ENCODE peak calls at places on chromosomes 3 and 15, in eight cellular contexts. V is H7, C is fibroblast of lung, E is astrocyte, O is AG09309, A is MM.1S, P is NT2/D1, B is PC-9. H is an unnamed sample.

GRCh38 chr3:69031635-69032034 is 18.2 kb upstream of the EOGT start:
- DNase-seq in C (no peak), A (no peak), O (no peak), P (no peak), B (no peak), E (no peak), V (no peak), H (no peak)

GRCh38 chr3:43144811-43145490 is 39.1 kb upstream of the POMGNT2 start:
- DNase-seq in P (no peak), B (no peak), V (no peak), O (no peak), C (peak; percentile 68), E (peak; percentile 44), A (no peak), H (no peak)

GRCh38 chr3:197117107-197117506 is 87.5 kb upstream of the MELTF start:
- DNase-seq in E (peak; percentile 22), B (peak; percentile 80), V (no peak), P (no peak), O (no peak), C (no peak), A (no peak), H (no peak)

GRCh38 chr15:33067456-33067855 is 127.1 kb downstream of the FMN1 start:
- DNase-seq in B (no peak), O (peak; percentile 50), V (peak; percentile 37), A (no peak), C (peak; percentile 72), P (no peak), E (peak; percentile 71), H (no peak)

GRCh38 chr3:150351398-150351797 is 56.7 kb upstream of the TSC22D2 start:
- DNase-seq in O (no peak), V (no peak), A (no peak), E (no peak), P (no peak), B (no peak), C (no peak), H (no peak)

GRCh38 chr3:156681003-156681402 is 6.6 kb downstream of the TIPARP start:
- DNase-seq in B (peak; percentile 99), O (peak; percentile 81), V (peak; percentile 17), A (peak; percentile 55), C (peak; percentile 86), P (peak; percentile 43), E (peak; percentile 95), H (no peak)

GRCh38 chr15:88890495-88890894 is 4.8 kb downstream of the HAPLN3 start:
- DNase-seq in E (peak; percentile 47), O (peak; percentile 47), A (no peak), V (no peak), B (no peak), C (no peak), P (no peak), H (no peak)

GRCh38 chr3:192864943-192865342 is 52.7 kb downstream of the MB21D2 start:
- DNase-seq in P (no peak), O (no peak), B (no peak), C (peak; percentile 55), A (peak; percentile 67), V (no peak), E (no peak), H (no peak)

GRCh38 chr3:46858996-46859710 is 4.1 kb downstream of the MYL3 start:
- DNase-seq in E (no peak), O (no peak), C (no peak), B (no peak), V (peak; percentile 31), A (no peak), P (no peak), H (no peak)

GRCh38 chr3:57029924-57030323 is 30.5 kb upstream of the SPATA12 start:
- DNase-seq in P (no peak), O (no peak), A (no peak), E (no peak), V (no peak), B (no peak), C (no peak), H (no peak)

GRCh38 chr3:57030711-57031110 is 29.8 kb upstream of the SPATA12 start:
- DNase-seq in V (no peak), P (no peak), B (no peak), A (no peak), C (no peak), E (no peak), O (no peak), H (no peak)

GRCh38 chr3:57029383-57029782 is 31.1 kb upstream of the SPATA12 start:
- DNase-seq in A (no peak), E (no peak), C (no peak), B (no peak), P (no peak), O (no peak), V (no peak), H (no peak)

GRCh38 chr3:57025237-57025636 is 35.2 kb upstream of the SPATA12 start:
- DNase-seq in C (no peak), B (no peak), P (no peak), V (no peak), A (no peak), O (no peak), E (no peak), H (no peak)

GRCh38 chr3:57026918-57027317 is 33.5 kb upstream of the SPATA12 start:
- DNase-seq in O (no peak), V (no peak), B (no peak), A (no peak), C (peak; percentile 67), P (no peak), E (peak; percentile 38), H (no peak)
- H3K4me3 ChIP-seq in O (no peak overlapping the region), V (no peak overlapping the region), B (no peak overlapping the region), A (no peak overlapping the region), C (no peak overlapping the region), P (no peak overlapping the region), E (no peak overlapping the region), H (no peak overlapping the region)

DNA sequence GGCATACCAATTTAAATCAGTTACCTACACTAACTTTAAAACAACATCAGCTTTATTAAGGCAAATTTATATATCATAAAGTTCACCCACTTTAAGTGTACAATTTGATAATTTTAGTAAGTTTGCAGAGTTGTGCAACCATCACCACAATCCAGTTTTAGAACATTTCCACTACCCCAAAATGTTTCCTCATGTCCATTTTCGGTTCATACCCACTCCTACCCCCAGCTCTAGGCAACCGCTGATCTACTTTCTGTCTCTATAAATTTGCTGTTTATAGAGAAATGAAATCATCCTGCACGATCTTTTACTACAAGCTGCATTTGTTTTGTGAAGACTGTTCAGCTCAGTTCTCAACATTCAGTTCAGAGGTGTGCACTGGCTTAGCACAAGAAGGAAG is 31.5 kb upstream of the FAM81A start:
- DNase-seq in C (no peak), V (no peak), P (no peak), O (no peak), A (peak; percentile 10), B (no peak), E (no peak), H (no peak)
- H3K4me3 ChIP-seq in C (no peak overlapping the region), V (no peak overlapping the region), P (no peak overlapping the region), O (no peak overlapping the region), A (no peak overlapping the region), B (no peak overlapping the region), E (no peak overlapping the region), H (no peak overlapping the region)

GRCh38 chr3:141402476-141403171 is 34.3 kb downstream of the ZBTB38 start:
- DNase-seq in B (no peak), V (peak; percentile 87), C (peak; percentile 78), A (peak; percentile 80), P (no peak), E (peak; percentile 54), O (peak; percentile 63), H (no peak)

GRCh38 chr3:141401584-141402475 is 33.5 kb downstream of the ZBTB38 start:
- DNase-seq in E (no peak), C (peak; percentile 37), O (no peak), V (peak; percentile 87), P (no peak), A (peak; percentile 44), B (no peak), H (no peak)

GRCh38 chr3:141405581-141405980 is 37.3 kb downstream of the ZBTB38 start:
- DNase-seq in A (peak; percentile 46), P (no peak), B (no peak), V (no peak), O (no peak), E (peak; percentile 85), C (peak; percentile 39), H (no peak)

GRCh38 chr3:141405025-141405424 is 36.7 kb downstream of the ZBTB38 start:
- DNase-seq in O (peak; percentile 52), B (no peak), A (peak; percentile 10), E (peak; percentile 69), C (peak; percentile 48), P (no peak), V (no peak), H (no peak)

DNA sequence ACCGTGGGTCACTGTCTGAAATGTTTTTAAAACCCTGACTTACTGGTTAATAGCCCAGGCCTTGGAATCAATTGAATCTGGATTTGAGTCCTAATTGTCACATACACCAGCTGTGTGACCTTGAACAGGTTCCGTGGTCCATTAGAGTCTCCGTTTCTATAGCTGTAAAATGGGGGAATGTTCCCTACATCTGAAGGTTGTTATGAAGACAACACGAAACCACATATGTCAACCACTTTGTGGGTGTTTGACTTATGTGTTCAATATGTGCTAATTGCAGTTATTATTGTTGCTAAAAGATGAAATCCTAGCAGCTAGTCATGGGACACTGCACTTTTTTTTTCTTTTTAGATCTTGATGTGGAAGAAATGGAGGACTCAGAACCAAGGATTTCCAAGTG is 35.3 kb downstream of the ZBTB38 start:
- DNase-seq in V (no peak), C (no peak), B (no peak), P (no peak), E (no peak), A (no peak), O (no peak), H (no peak)
- H3K4me3 ChIP-seq in V (no peak overlapping the region), C (peak overlapping the region; percentile 63), B (no peak overlapping the region), P (no peak overlapping the region), E (no peak overlapping the region), A (peak overlapping the region; percentile 81), O (peak overlapping the region; percentile 49), H (no peak overlapping the region)

GRCh38 chr15:64846246-64846645 is 4.5 kb downstream of the PLEKHO2 start:
- DNase-seq in O (no peak), P (no peak), A (no peak), E (no peak), C (no peak), V (no peak), B (no peak), H (no peak)
- H3K4me3 ChIP-seq in O (no peak overlapping the region), P (no peak overlapping the region), A (no peak overlapping the region), E (no peak overlapping the region), C (no peak overlapping the region), V (no peak overlapping the region), B (no peak overlapping the region), H (no peak overlapping the region)

GRCh38 chr15:70185251-70185711 is 87.6 kb upstream of the TLE3 start:
- DNase-seq in B (no peak), V (no peak), O (no peak), C (no peak), P (no peak), E (peak; percentile 53), A (no peak), H (no peak)

GRCh38 chr15:70189826-70190225 is 92.1 kb upstream of the TLE3 start:
- DNase-seq in P (no peak), V (no peak), B (no peak), C (no peak), E (no peak), A (no peak), O (no peak), H (no peak)

GRCh38 chr15:70186152-70186551 is 88.4 kb upstream of the TLE3 start:
- DNase-seq in E (no peak), B (no peak), V (no peak), C (no peak), O (no peak), A (no peak), P (no peak), H (no peak)

GRCh38 chr15:70188286-70188685 is 90.6 kb upstream of the TLE3 start:
- DNase-seq in O (no peak), E (no peak), B (no peak), P (no peak), V (no peak), A (no peak), C (no peak), H (no peak)

GRCh38 chr15:70187331-70187730 is 89.6 kb upstream of the TLE3 start:
- DNase-seq in B (no peak), E (no peak), V (no peak), O (no peak), C (no peak), P (no peak), A (no peak), H (no peak)
- H3K4me3 ChIP-seq in B (no peak overlapping the region), E (no peak overlapping the region), V (no peak overlapping the region), O (no peak overlapping the region), C (no peak overlapping the region), P (no peak overlapping the region), A (no peak overlapping the region), H (no peak overlapping the region)